ENCODE peak calls at places on chromosomes 5 and 9, in five cellular contexts. N, L, K, G and R are unnamed samples.

GRCh38 chr5:908172-908571 is 15.5 kb downstream of the TRIP13 start:
- DNase-seq in N (no peak), L (no peak), K (no peak), G (no peak), R (peak)

GRCh38 chr5:176172246-176172645 is 66.0 kb upstream of the SIMC1 start:
- DNase-seq in K (no peak), N (no peak), L (no peak), G (no peak), R (no peak)

GRCh38 chr9:42852133-42852532 is 668.7 kb downstream of the SPATA31A6 start:
- DNase-seq in K (no peak), N (peak), G (peak), L (peak), R (no peak)

GRCh38 chr5:141605523-141606277 is 13.1 kb downstream of the DIAPH1 start:
- DNase-seq in N (peak), L (peak), K (peak), G (no peak), R (peak)

GRCh38 chr9:99222416-99223280 is 566 bp downstream of the SEC61B start:
- DNase-seq in G (no peak), N (no peak), K (no peak), L (no peak), R (no peak)

GRCh38 chr9:29213374-29214161 is 1640.3 kb upstream of the C9orf72 start:
- DNase-seq in L (peak), N (no peak), G (peak), K (no peak), R (no peak)

GRCh38 chr5:140546851-140547507 is 483 bp upstream of the EIF4EBP3 start:
- DNase-seq in G (no peak), L (peak), N (no peak), K (no peak), R (peak)

GRCh38 chr5:7190727-7191126 is 205.2 kb upstream of the ADCY2 start:
- DNase-seq in K (no peak), N (no peak), L (no peak), G (no peak), R (no peak)

GRCh38 chr5:52560366-52560765 is 227.3 kb upstream of the ITGA1 start:
- DNase-seq in G (no peak), L (no peak), N (no peak), K (no peak), R (no peak)
- TF ChIP-seq CTCF in G (no peak), L (no peak), N (no peak), K (no peak), R (no peak)

DNA sequence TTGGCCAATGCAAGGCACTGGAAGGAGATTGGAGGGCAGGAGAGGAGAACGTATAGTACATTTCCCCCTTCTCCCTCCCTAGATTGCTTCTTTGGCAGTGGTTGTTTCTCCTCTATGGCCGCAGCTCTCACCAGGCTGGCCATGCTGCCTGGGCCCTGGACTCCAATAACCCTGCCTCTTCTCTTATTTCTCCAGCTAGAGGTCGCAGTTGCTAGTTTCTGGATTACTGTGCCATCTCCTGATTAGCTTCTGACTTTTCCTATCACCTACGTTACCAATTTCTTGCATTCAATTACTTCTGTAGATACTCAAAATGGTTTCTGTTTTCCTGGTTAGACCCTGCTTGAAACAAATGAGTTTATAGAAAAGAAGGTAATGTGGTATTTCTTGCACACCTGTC is 2.4 kb upstream of the MACIR start:
- DNase-seq in N (peak), K (no peak), G (peak), L (peak), R (no peak)
- TF ChIP-seq CTCF in N (peak), K (no peak), G (peak), L (peak), R (no peak)

GRCh38 chr5:92678576-92679105 is 902.4 kb downstream of the NR2F1-AS1 start:
- DNase-seq in K (no peak), N (no peak), L (peak), G (peak), R (no peak)
- TF ChIP-seq CTCF in K (no peak), N (peak), L (no peak), G (peak), R (no peak)

GRCh38 chr5:72325566-72326297 is 5.6 kb downstream of the PTCD2 start:
- DNase-seq in N (no peak), L (no peak), G (no peak), K (no peak), R (no peak)

GRCh38 chr5:72324186-72324825 is 4.1 kb downstream of the PTCD2 start:
- DNase-seq in K (no peak), L (no peak), G (peak), N (no peak), R (no peak)

GRCh38 chr5:72330712-72331111 is 10.5 kb downstream of the PTCD2 start:
- DNase-seq in K (no peak), G (no peak), N (no peak), L (no peak), R (no peak)

GRCh38 chr5:72326298-72326649 is 6.1 kb downstream of the PTCD2 start:
- DNase-seq in K (no peak), N (no peak), L (no peak), G (no peak), R (no peak)

DNA sequence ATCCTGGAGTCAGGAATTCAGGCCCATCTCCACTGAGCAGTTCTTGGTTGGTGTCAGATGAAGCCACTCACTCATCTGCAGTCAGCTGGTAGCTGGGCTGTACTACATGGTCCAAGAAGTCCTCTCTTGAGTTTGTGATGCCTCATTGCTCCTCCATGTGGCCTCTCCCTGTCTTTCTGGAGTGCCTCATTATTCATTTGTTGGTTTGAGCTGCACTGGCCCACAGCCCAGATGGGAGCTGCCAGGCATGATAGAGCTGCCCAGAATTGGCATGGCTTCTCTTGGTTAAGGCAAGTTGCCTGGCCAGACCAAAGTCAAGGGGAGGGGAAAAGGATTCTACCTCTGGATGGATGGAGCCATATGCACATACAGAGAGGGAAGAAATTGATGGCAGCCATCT is 8.0 kb downstream of the PTCD2 start:
- DNase-seq in K (no peak), G (peak), L (peak), N (no peak), R (no peak)
- TF ChIP-seq CTCF in K (no peak), G (no peak), L (no peak), N (no peak), R (no peak)

GRCh38 chr5:66680227-66680626 is 84.0 kb downstream of the MAST4 start:
- DNase-seq in K (no peak), N (no peak), G (no peak), L (no peak), R (no peak)

GRCh38 chr5:66684663-66685062 is 88.5 kb downstream of the MAST4 start:
- DNase-seq in L (no peak), G (no peak), N (no peak), K (no peak), R (no peak)

GRCh38 chr5:66675369-66675768 is 79.2 kb downstream of the MAST4 start:
- DNase-seq in N (no peak), G (no peak), L (no peak), K (no peak), R (no peak)

GRCh38 chr5:66680804-66681203 is 84.6 kb downstream of the MAST4 start:
- DNase-seq in G (no peak), N (no peak), L (no peak), K (no peak), R (no peak)
- TF ChIP-seq CTCF in G (no peak), N (no peak), L (no peak), K (no peak), R (no peak)

DNA sequence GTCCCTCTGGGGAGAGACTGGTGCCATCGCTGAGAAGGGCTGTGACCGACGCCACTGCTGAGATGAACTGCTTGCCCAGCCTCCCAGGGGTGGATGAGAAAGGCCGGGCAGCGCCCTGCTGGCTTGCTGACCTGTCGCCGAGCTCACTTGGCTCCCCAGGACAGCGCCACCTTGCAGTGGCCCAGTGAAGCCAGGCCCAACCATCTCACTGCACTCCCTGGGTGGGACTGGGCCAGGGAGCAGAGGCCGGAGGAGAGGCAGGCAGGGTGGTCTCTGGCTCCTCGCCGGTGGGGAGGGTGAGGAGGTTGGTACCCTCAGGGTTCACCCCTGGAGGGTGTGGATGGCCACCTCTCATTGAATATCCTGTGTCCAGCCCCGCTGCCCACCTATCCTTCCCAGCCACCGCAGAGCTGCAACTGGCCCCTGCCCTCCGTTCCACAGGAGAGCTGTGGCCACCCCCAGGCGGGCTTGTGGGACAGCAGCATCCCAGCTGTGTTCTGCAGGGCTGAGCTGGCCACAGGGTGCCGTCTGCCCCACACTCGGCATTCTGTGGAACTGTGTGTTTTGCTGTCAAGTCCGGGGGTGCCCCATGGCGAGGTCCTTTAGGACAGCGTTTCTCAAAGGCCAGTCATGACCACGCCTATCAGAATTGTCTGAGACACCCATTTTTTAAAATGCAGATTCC is 41.0 kb upstream of the FCN2 start:
- DNase-seq in N (no peak), G (peak), L (no peak), K (no peak), R (no peak)
- TF ChIP-seq CTCF in N (no peak), G (no peak), L (no peak), K (no peak), R (no peak)